ENCODE peak calls at places on chromosome 22, in ten cellular contexts. P is Peyer's patch; Q is upper lobe of right lung; F is tibial nerve; I is CD8-positive, alpha-beta T cell; S is aorta; J is colonic mucosa; M is MM.1S; K is NT2/D1; D is mesendoderm. C is an unnamed sample.

GRCh38 chr22:45468872-45469572 is 33.7 kb upstream of the FBLN1 start:
- DNase-seq in P (no peak), S (peak; percentile 74), Q (no peak), K (no peak), J (no peak), M (no peak), F (no peak), D (no peak), I (no peak), C (no peak)

GRCh38 chr22:34608716-34609115 is 457.2 kb upstream of the ISX start:
- DNase-seq in S (no peak), K (no peak), M (no peak), I (no peak), F (no peak), D (no peak), P (no peak), J (no peak), Q (no peak), C (no peak)

GRCh38 chr22:20429254-20430100 is 8.1 kb downstream of the SCARF2 start:
- DNase-seq in D (peak; percentile 77), M (peak; percentile 74), F (no peak), K (no peak), I (peak; percentile 82), Q (peak; percentile 86), J (peak; percentile 91), P (peak; percentile 84), S (peak; percentile 87), C (no peak)

GRCh38 chr22:50529416-50530279 is at the start of gene TYMP:
- DNase-seq in J (peak; percentile 83), D (no peak), K (no peak), M (no peak), P (peak; percentile 75), F (peak; percentile 40), Q (peak; percentile 94), S (peak; percentile 90), I (peak; percentile 72), C (no peak)

GRCh38 chr22:19522190-19522880 is 1.9 kb downstream of the CLDN5 start:
- DNase-seq in M (no peak), J (no peak), F (no peak), I (no peak), K (no peak), P (no peak), S (peak; percentile 75), Q (no peak), D (peak; percentile 22), C (no peak)

GRCh38 chr22:19710769-19711106 is 3.6 kb upstream of the SEPTIN5 start:
- DNase-seq in D (no peak), P (no peak), F (no peak), I (no peak), K (no peak), S (peak; percentile 60), M (no peak), J (no peak), Q (no peak), C (no peak)

GRCh38 chr22:25363474-25363873 is 144.0 kb downstream of the CRYBB2 start:
- DNase-seq in M (no peak), D (no peak), P (no peak), J (no peak), S (peak; percentile 36), K (no peak), F (no peak), I (no peak), Q (peak; percentile 39), C (no peak)

GRCh38 chr22:20422271-20422958 is 15.2 kb downstream of the SCARF2 start:
- DNase-seq in I (no peak), M (no peak), S (peak; percentile 73), J (no peak), Q (peak; percentile 29), D (no peak), K (no peak), F (no peak), P (no peak), C (no peak)

GRCh38 chr22:19886605-19887250 is 32.1 kb upstream of the GNB1L start:
- DNase-seq in M (no peak), K (no peak), F (no peak), J (no peak), S (peak; percentile 76), I (peak; percentile 53), D (no peak), P (peak; percentile 51), Q (no peak), C (no peak)

DNA sequence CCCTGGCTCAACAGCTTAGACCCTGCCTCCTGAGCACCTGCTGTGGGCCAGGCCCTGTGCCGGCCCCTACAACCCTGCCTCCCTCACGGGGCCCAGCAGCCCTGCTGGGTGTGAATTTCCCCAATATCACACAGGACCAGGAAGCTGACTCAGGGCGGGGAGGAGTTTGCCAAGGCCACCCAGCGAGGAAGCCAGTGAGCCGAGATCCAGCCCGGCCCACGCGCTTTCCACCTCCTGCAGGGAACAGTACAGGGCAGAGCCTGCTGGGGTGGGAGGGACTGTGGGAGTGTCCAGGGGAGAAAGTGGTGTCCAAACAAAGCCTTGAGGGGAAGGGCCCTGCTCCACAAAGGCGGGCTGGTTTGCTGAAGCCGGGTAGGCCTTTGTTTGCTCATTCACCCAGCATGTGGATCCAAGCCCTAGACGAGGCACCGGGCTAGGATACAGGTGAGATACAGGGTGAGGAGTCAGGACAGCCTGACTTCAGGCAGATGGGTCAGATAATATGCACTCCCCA is 26.8 kb downstream of the RPL3 start:
- DNase-seq in K (no peak), F (peak; percentile 92), Q (peak; percentile 96), S (peak; percentile 95), M (no peak), J (peak; percentile 90), I (no peak), D (peak; percentile 80), P (peak; percentile 45), C (peak; percentile 97)
- H3K4me1 ChIP-seq in K (peaks cover 19% of the 10 kb centered on the region), F (peaks cover 32% of the 10 kb centered on the region), Q (peaks cover 27% of the 10 kb centered on the region), S (no peaks in the 10 kb centered on the region), M (peaks cover 8% of the 10 kb centered on the region), J (peaks cover 6% of the 10 kb centered on the region), I (no peaks in the 10 kb centered on the region), D (peaks cover under 1% of the 10 kb centered on the region), P (peaks cover 6% of the 10 kb centered on the region), C (peaks cover 43% of the 10 kb centered on the region)

DNA sequence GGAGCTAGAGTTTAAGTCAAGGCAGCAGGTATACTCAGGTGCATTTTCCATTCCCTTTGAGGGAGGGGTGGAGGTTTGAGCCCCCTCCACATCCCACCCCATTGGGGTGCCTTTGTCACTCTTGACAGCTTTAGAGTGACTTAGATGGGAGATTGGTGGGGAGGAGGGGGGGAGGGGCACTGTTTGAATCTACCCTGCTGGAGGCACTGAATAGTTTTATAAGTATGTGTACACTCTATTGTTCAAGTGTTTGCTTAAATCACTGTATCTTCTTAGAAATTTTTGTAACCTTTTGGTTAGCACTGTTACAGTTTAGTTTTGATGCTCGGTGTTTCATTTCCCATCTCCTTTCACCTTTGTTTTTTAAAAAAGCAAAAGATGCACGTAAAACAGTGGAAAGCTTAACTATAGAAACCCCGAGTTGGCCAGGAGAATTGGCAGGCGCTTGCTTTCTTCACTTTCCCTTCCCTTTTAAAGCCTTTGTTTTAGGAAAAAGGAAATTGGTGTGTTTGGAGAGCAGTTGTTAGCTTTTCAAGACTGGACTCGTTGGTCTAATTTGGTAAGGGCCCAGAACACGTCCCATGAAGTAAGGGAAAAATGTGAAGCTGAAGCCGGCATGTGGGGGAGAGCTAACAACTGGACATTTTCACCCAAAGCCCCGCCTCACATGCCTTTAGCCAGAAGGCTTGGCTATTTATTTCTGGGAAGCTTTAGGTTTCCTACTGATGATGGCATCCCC is 42.8 kb downstream of the TNRC6B start:
- DNase-seq in D (no peak), P (no peak), I (no peak), J (no peak), F (no peak), Q (no peak), K (no peak), M (no peak), S (no peak), C (no peak)
- H3K4me1 ChIP-seq in D (peaks cover 4% of the 10 kb centered on the region), P (no peaks in the 10 kb centered on the region), I (peaks cover 83% of the 10 kb centered on the region), J (no peaks in the 10 kb centered on the region), F (peaks cover 23% of the 10 kb centered on the region), Q (peaks cover 41% of the 10 kb centered on the region), K (peaks cover 10% of the 10 kb centered on the region), M (peaks cover 12% of the 10 kb centered on the region), S (peaks cover 12% of the 10 kb centered on the region), C (peaks cover 91% of the 10 kb centered on the region)

GRCh38 chr22:37911273-37911672 is 5.2 kb downstream of the MICALL1 start:
- DNase-seq in M (no peak), I (no peak), J (no peak), P (no peak), F (no peak), Q (no peak), K (no peak), D (peak; percentile 74), S (no peak), C (no peak)
- H3K4me1 ChIP-seq in M (no peaks in the 10 kb centered on the region), I (peaks cover 17% of the 10 kb centered on the region), J (peaks cover 3% of the 10 kb centered on the region), P (no peaks in the 10 kb centered on the region), F (peaks cover 9% of the 10 kb centered on the region), Q (peaks cover 13% of the 10 kb centered on the region), K (peaks cover 18% of the 10 kb centered on the region), D (peaks cover 18% of the 10 kb centered on the region), S (no peaks in the 10 kb centered on the region), C (peaks cover 42% of the 10 kb centered on the region)

GRCh38 chr22:46695346-46696224 is 42.5 kb downstream of the CERK start:
- DNase-seq in P (no peak), J (no peak), Q (no peak), F (no peak), S (no peak), K (no peak), M (no peak), D (no peak), I (no peak), C (no peak)

GRCh38 chr22:46694423-46695170 is 43.5 kb downstream of the CERK start:
- DNase-seq in S (no peak), Q (no peak), I (no peak), K (no peak), F (no peak), M (no peak), D (no peak), P (no peak), J (no peak), C (no peak)

GRCh38 chr22:46691571-46691970 is 46.5 kb downstream of the CERK start:
- DNase-seq in I (no peak), S (no peak), D (no peak), J (no peak), K (no peak), Q (no peak), M (no peak), P (no peak), F (no peak), C (no peak)

GRCh38 chr22:46696225-46696518 is 41.9 kb downstream of the CERK start:
- DNase-seq in J (no peak), K (no peak), S (no peak), D (no peak), F (no peak), M (no peak), I (no peak), P (no peak), Q (no peak), C (no peak)

DNA sequence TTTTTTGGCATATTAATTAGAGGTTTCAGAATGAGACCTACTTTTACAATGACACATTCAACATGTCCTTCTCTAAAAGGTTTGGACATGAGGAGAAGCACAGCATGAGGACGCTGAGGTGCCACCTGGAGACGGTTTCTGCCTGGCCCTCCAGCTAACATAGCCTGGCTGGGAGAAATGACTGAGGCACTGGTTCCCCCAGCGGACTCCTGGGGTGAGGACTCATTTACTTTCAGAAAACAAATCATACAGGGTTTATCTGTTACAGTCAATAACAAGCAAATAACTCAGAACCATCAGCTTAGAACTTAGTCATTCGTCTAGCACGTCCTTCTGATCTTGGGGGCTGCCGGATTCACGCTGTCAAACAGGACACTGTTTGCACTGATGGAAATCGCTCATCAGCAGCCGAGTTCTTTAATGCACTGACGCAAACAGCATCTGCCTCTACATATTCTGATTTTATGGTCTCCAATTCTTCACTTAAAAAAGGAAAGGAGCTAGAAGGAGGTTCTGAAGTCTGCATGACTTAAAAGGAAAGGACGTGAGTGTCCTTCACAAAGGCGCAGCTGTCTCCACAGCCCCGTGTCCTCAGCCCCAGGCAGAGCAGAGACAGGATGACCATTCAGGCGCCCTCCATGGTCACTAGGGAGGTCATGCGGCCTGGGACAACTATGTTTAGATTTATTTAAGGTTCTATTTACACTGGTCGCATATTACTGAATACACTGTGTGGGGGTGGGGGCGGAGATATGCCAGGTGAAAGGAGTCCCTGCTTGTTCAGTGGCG is 44.2 kb downstream of the CERK start:
- DNase-seq in J (no peak), F (no peak), K (no peak), D (no peak), P (no peak), S (no peak), Q (no peak), M (no peak), I (no peak), C (no peak)
- H3K4me1 ChIP-seq in J (no peaks in the 10 kb centered on the region), F (no peaks in the 10 kb centered on the region), K (no peaks in the 10 kb centered on the region), D (no peaks in the 10 kb centered on the region), P (no peaks in the 10 kb centered on the region), S (no peaks in the 10 kb centered on the region), Q (no peaks in the 10 kb centered on the region), M (no peaks in the 10 kb centered on the region), I (no peaks in the 10 kb centered on the region), C (no peaks in the 10 kb centered on the region)